ENCODE peak calls at places on chromosomes 2 and 18, in four cellular contexts. Y, K, V and T are unnamed samples.

GRCh38 chr2:83787189-83787588 is 671.9 kb downstream of the SUCLG1 start:
- DNase-seq in V (no peak), Y (no peak), K (no peak), T (no peak)

GRCh38 chr18:38047820-38048219 is 482.2 kb upstream of the CELF4 start:
- DNase-seq in K (no peak), V (no peak), Y (no peak), T (no peak)

GRCh38 chr2:54455584-54456525 is at the start of gene SPTBN1:
- DNase-seq in Y (no peak), K (no peak), V (peak), T (peak)

GRCh38 chr2:215843579-215843978 is 169.8 kb downstream of the MREG start:
- DNase-seq in K (no peak), V (no peak), Y (no peak), T (no peak)

GRCh38 chr18:13888317-13888716 is 27.0 kb downstream of the MC2R start:
- DNase-seq in Y (no peak), K (no peak), V (no peak), T (no peak)

GRCh38 chr2:169670215-169670651 is 24.0 kb downstream of the CFAP210 start:
- DNase-seq in V (no peak), Y (no peak), K (no peak), T (peak)

GRCh38 chr2:27152796-27153464 is 4.1 kb downstream of the TCF23 start:
- DNase-seq in V (no peak), Y (no peak), K (no peak), T (no peak)

GRCh38 chr2:218375212-218375611 is 6.9 kb upstream of the SLC11A1 start:
- DNase-seq in Y (no peak), K (no peak), V (no peak), T (no peak)

GRCh38 chr18:12086249-12086648 is 7.4 kb upstream of the ANKRD62 start:
- DNase-seq in V (no peak), Y (no peak), K (no peak), T (no peak)

GRCh38 chr2:8440029-8440778 is 241.7 kb upstream of the ID2 start:
- DNase-seq in Y (no peak), K (no peak), V (no peak), T (no peak)

GRCh38 chr2:158381205-158381604 is 75.3 kb downstream of the CCDC148 start:
- DNase-seq in Y (no peak), V (no peak), K (no peak), T (no peak)

GRCh38 chr18:47725656-47726055 is 204.8 kb downstream of the SMAD2 start:
- DNase-seq in V (no peak), K (no peak), Y (no peak), T (no peak)

GRCh38 chr2:71782323-71782722 is 329.0 kb downstream of the DYSF start:
- DNase-seq in Y (no peak), K (no peak), V (no peak), T (no peak)

GRCh38 chr2:65382323-65382722 is 50.1 kb downstream of the SPRED2 start:
- DNase-seq in V (no peak), K (no peak), Y (no peak), T (no peak)

GRCh38 chr2:79112269-79112668 is 8.0 kb upstream of the REG1A start:
- DNase-seq in V (no peak), Y (no peak), K (no peak), T (no peak)

GRCh38 chr18:73827801-73828200 is 319.8 kb downstream of the FBXO15 start:
- DNase-seq in K (no peak), Y (no peak), V (no peak), T (no peak)

GRCh38 chr18:69088971-69089370 is 291.1 kb downstream of the CCDC102B start:
- DNase-seq in V (no peak), K (no peak), Y (no peak), T (no peak)

DNA sequence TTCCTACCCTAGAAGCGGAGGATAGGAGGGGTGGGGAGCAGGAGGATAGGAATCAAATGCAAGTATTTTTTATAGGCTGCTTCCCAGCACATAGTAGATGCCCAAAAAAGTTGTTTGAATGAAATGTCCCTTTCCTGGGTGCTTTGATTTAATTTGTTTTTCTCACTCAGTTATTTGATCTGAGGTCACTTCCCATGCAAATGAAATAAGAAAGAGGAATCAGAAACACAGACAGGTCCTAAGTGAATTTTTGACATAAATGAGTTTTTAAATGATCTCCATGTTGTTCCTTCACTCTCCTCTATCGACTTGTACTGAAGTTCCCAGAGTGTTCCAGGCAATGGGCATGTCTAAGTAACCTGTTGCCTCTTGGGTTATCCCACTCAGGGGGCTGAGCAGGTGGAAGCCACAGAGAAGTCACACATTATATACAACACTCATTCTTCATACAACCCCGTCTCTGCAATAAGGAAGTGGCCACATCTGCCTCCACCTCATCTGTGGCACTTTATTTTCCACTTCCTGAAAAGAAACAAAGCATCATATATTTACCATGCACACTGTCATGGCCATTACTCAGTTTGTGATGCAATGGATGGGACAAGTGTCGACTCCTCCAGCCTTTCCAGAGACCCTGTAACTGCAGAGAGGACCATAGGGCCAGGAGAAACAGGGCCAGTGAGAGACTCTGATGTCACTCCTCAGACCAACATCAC is 81.9 kb upstream of the ZNF397 start:
- DNase-seq in V (no peak), K (peak), Y (no peak), T (no peak)
- TF ChIP-seq SPI1 in V (peak), K (peak), Y (peak), T (peak)

DNA sequence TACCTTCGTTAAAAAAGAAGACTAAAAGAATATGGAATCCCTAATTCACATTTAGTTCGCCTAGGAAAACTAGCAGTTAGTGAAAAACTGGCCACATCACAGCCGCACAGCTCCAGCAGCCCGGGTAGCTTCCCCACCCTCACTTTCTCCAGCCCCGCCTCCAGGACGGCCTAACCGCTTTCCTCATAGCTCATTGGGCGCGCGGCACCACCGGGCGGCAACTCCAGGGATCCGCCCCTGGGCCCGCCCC is 193 bp upstream of the MIB1 start:
- DNase-seq in V (peak), K (peak), Y (no peak), T (peak)
- TF ChIP-seq SPI1 in V (no peak), K (peak), Y (no peak), T (no peak)

GRCh38 chr2:112187805-112188596 is 49.8 kb downstream of the FBLN7 start:
- DNase-seq in V (peak), Y (no peak), K (no peak), T (peak)
- TF ChIP-seq SPI1 in V (peak), Y (no peak), K (no peak), T (peak)

GRCh38 chr2:19845323-19845920 is 56.4 kb downstream of the TTC32 start:
- DNase-seq in Y (no peak), K (no peak), V (no peak), T (no peak)

GRCh38 chr2:19843992-19844515 is 57.7 kb downstream of the TTC32 start:
- DNase-seq in V (no peak), K (no peak), Y (no peak), T (no peak)

GRCh38 chr2:19844750-19845149 is 57.0 kb downstream of the TTC32 start:
- DNase-seq in V (no peak), K (no peak), Y (no peak), T (no peak)

GRCh38 chr2:19839438-19839837 is 62.3 kb downstream of the TTC32 start:
- DNase-seq in K (no peak), V (no peak), Y (no peak), T (no peak)

DNA sequence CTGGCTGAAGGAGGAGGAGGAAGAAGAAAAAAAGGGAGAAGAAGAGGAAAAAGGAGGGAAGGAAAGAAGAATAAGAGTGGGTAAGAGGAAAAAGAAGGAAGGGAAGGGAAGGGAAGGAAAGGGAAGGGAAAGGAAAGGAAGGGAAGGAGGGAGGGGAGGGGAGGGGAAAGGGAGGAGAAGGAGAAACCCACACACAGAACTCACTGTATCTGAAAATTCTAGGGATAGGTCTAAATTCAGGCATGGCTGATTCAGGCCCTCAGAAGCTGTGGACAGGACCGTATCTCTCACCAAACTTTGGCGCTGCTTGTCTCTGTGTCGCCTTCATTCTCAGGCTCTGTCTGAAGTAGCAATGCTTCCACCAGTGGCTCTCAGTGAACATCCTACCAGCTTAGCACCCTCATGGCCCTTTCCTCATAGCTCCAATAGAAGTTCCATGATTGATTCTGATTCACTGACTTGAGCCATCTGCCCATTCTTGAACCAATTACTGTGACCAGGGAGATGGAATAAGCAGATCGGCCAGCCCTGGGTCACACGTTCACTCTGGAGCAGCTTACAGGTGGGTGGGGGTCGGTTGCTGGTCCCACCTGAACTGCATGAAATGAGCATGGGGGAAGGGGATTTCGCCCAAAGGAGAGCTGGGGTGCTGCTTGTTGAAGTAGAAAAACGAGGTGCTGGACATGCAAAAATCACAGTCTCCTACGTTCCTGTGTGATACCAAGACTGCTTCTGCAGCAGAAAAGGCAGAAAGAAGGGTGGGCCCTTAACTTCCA is 59.7 kb downstream of the TTC32 start:
- DNase-seq in V (no peak), Y (no peak), K (no peak), T (no peak)
- TF ChIP-seq SPI1 in V (no peak), Y (no peak), K (no peak), T (no peak)

GRCh38 chr18:9808530-9809241 is 77.1 kb upstream of the TXNDC2 start:
- DNase-seq in Y (no peak), K (no peak), V (no peak), T (peak)
- TF ChIP-seq SPI1 in Y (no peak), K (no peak), V (no peak), T (no peak)

GRCh38 chr2:34985474-34985873 is 1370.1 kb upstream of the CRIM1 start:
- DNase-seq in V (no peak), Y (no peak), K (no peak), T (no peak)
- TF ChIP-seq SPI1 in V (no peak), Y (peak), K (peak), T (no peak)

GRCh38 chr2:138267902-138268254 is 233.7 kb upstream of the SPOPL start:
- DNase-seq in Y (peak), V (no peak), K (no peak), T (no peak)

GRCh38 chr2:138274421-138275291 is 226.9 kb upstream of the SPOPL start:
- DNase-seq in K (no peak), V (no peak), Y (no peak), T (no peak)

GRCh38 chr2:138269726-138270125 is 231.8 kb upstream of the SPOPL start:
- DNase-seq in Y (no peak), V (no peak), K (no peak), T (no peak)

GRCh38 chr2:138272524-138273210 is 228.9 kb upstream of the SPOPL start:
- DNase-seq in V (no peak), Y (no peak), K (no peak), T (no peak)

GRCh38 chr2:138271467-138271866 is 230.1 kb upstream of the SPOPL start:
- DNase-seq in Y (no peak), K (no peak), V (no peak), T (peak)
- TF ChIP-seq SPI1 in Y (no peak), K (no peak), V (no peak), T (no peak)

DNA sequence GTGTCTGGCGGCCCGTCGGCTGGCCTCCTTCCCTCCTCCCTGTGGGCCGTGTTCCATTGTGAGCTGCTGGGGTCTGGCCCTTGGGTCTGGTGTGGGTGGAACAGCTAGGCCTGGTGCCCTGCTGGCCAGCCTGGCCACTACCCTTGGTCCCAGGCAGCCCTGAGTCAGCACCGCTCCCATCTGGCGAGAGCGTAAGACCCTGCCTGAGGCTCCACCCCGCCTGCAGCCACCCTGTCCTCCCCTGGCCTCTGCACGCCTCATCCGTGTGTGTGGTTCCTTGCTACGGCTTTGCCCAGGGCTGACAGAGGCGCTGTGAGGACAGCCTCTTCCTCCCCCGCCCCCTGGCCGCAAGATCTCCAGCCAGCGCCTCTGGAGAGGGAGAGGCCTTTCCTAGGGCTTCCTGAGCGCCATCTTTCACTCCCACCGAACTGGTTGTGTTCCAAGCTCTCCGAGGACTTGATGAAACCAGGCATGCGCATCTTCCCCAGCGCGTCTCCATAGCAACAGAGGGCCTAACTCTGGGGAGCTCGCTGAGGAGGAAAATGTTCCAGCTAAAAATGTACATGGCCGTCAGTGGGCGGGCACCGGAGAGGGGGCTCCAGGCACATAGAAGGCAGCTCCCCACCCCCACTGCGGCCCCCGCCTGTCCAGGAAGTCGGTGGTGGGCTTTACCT is 83.0 kb downstream of the STPG4 start:
- DNase-seq in Y (no peak), V (no peak), K (no peak), T (no peak)
- TF ChIP-seq SPI1 in Y (no peak), V (no peak), K (no peak), T (no peak)

GRCh38 chr18:58727776-58728500 is 56.7 kb downstream of the MALT1 start:
- DNase-seq in V (no peak), K (no peak), Y (no peak), T (no peak)
- TF ChIP-seq SPI1 in V (no peak), K (no peak), Y (no peak), T (no peak)

GRCh38 chr2:144801325-144801724 is 281.4 kb upstream of the ZEB2 start:
- DNase-seq in V (no peak), Y (no peak), K (no peak), T (no peak)

GRCh38 chr2:144798019-144798418 is 278.1 kb upstream of the ZEB2 start:
- DNase-seq in K (no peak), V (no peak), Y (no peak), T (no peak)

GRCh38 chr2:144796956-144797355 is 277.0 kb upstream of the ZEB2 start:
- DNase-seq in Y (no peak), K (no peak), V (no peak), T (no peak)

DNA sequence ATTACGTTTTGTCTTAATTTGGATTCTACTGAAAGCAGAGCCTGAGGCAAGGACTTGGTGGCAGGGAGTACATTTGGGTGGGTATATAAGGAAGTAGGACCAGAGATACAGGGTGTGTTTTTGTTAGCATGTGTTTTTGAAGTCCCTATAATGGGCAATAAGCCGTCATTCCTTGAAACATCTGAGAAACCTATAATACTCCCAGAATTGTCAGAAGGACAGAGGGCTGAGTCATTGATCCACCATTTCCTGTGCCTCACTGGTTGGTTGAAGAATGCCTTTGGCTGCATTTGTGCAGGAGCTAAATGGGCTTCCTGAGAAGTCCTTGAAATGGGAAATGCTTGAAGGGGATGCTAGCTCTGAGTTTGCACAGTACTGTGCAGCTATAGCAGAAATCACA is 281.8 kb upstream of the ZEB2 start:
- DNase-seq in V (no peak), K (no peak), Y (no peak), T (no peak)
- TF ChIP-seq SPI1 in V (no peak), K (no peak), Y (no peak), T (no peak)